ENCODE peak calls at places on chromosomes 7 and 10, in five cellular contexts. One of them, this sample, is unnamed. For H3K9me3, the result is how much of the 10 kb centered on the place peaks cover.

GRCh38 chr10:30639946-30640786 is 10.6 kb upstream of the LYZL2 start:
- DNase-seq in suprapubic skin: no peak
- DNase-seq in stomach: no peak
- DNase-seq in esophagus squamous epithelium: no peak
- DNase-seq in transverse colon: no peak
- DNase-seq in this sample: no peak

GRCh38 chr10:69633673-69634635 is 3.9 kb downstream of the FAM241B start:
- DNase-seq in suprapubic skin: peak
- DNase-seq in stomach: peak
- DNase-seq in esophagus squamous epithelium: no peak
- DNase-seq in transverse colon: no peak
- DNase-seq in this sample: peak

GRCh38 chr7:30503273-30504212 is 1.1 kb downstream of the GGCT start:
- DNase-seq in suprapubic skin: no peak
- DNase-seq in stomach: no peak
- DNase-seq in esophagus squamous epithelium: no peak
- DNase-seq in transverse colon: no peak
- DNase-seq in this sample: no peak

GRCh38 chr10:51685768-51686167 is 13.6 kb downstream of the CSTF2T start:
- DNase-seq in suprapubic skin: no peak
- DNase-seq in stomach: no peak
- DNase-seq in esophagus squamous epithelium: no peak
- DNase-seq in transverse colon: no peak
- DNase-seq in this sample: no peak

GRCh38 chr7:138663741-138664710 is 37.1 kb downstream of the SVOPL start:
- DNase-seq in suprapubic skin: no peak
- DNase-seq in stomach: no peak
- DNase-seq in esophagus squamous epithelium: no peak
- DNase-seq in transverse colon: peak
- DNase-seq in this sample: no peak

GRCh38 chr10:126904807-126905686 is at the start of gene DOCK1:
- DNase-seq in suprapubic skin: peak
- DNase-seq in stomach: peak
- DNase-seq in esophagus squamous epithelium: no peak
- DNase-seq in transverse colon: peak
- DNase-seq in this sample: peak

GRCh38 chr10:84360634-84361365 is 32.4 kb downstream of the CCSER2 start:
- DNase-seq in suprapubic skin: no peak
- DNase-seq in stomach: no peak
- DNase-seq in esophagus squamous epithelium: no peak
- DNase-seq in transverse colon: no peak
- DNase-seq in this sample: no peak

GRCh38 chr10:110212119-110213006 is 5.0 kb downstream of the MXI1 start:
- DNase-seq in suprapubic skin: no peak
- DNase-seq in stomach: peak
- DNase-seq in esophagus squamous epithelium: peak
- DNase-seq in transverse colon: peak
- DNase-seq in this sample: peak

GRCh38 chr10:90269699-90270098 is 568.3 kb downstream of the KIF20B start:
- DNase-seq in suprapubic skin: no peak
- DNase-seq in stomach: no peak
- DNase-seq in esophagus squamous epithelium: no peak
- DNase-seq in transverse colon: no peak
- DNase-seq in this sample: no peak

GRCh38 chr10:76160758-76161555 is 729.5 kb downstream of the LRMDA start:
- DNase-seq in suprapubic skin: no peak
- DNase-seq in stomach: no peak
- DNase-seq in esophagus squamous epithelium: no peak
- DNase-seq in transverse colon: no peak
- DNase-seq in this sample: no peak

GRCh38 chr7:69482676-69483075 is 115.6 kb upstream of the AUTS2 start:
- DNase-seq in suprapubic skin: no peak
- DNase-seq in stomach: no peak
- DNase-seq in esophagus squamous epithelium: no peak
- DNase-seq in transverse colon: no peak
- DNase-seq in this sample: no peak

GRCh38 chr10:110827872-110828271 is 43.9 kb upstream of the PDCD4 start:
- DNase-seq in suprapubic skin: no peak
- DNase-seq in stomach: no peak
- DNase-seq in esophagus squamous epithelium: no peak
- DNase-seq in transverse colon: no peak
- DNase-seq in this sample: no peak

GRCh38 chr7:113763226-113763625 is 155.6 kb downstream of the PPP1R3A start:
- DNase-seq in suprapubic skin: no peak
- DNase-seq in stomach: no peak
- DNase-seq in esophagus squamous epithelium: no peak
- DNase-seq in transverse colon: no peak
- DNase-seq in this sample: no peak

GRCh38 chr10:22321831-22322662 is 1.1 kb downstream of the BMI1 start:
- DNase-seq in suprapubic skin: peak
- DNase-seq in stomach: no peak
- DNase-seq in esophagus squamous epithelium: no peak
- DNase-seq in transverse colon: no peak
- DNase-seq in this sample: peak

GRCh38 chr7:99036531-99037175 is 107.3 kb downstream of the SMURF1 start:
- DNase-seq in suprapubic skin: no peak
- DNase-seq in stomach: no peak
- DNase-seq in esophagus squamous epithelium: no peak
- DNase-seq in transverse colon: no peak
- DNase-seq in this sample: no peak

GRCh38 chr10:25811141-25811685 is 122.8 kb upstream of the MYO3A start:
- DNase-seq in suprapubic skin: no peak
- DNase-seq in stomach: no peak
- DNase-seq in esophagus squamous epithelium: no peak
- DNase-seq in transverse colon: no peak
- DNase-seq in this sample: no peak

GRCh38 chr7:55794527-55794926 is 68.0 kb downstream of the SEPTIN14 start:
- DNase-seq in suprapubic skin: no peak
- DNase-seq in stomach: no peak
- DNase-seq in esophagus squamous epithelium: no peak
- DNase-seq in transverse colon: no peak
- DNase-seq in this sample: no peak

GRCh38 chr10:132541601-132542011 is 4.0 kb downstream of the INPP5A start:
- DNase-seq in suprapubic skin: peak
- DNase-seq in stomach: no peak
- DNase-seq in esophagus squamous epithelium: no peak
- DNase-seq in transverse colon: no peak
- DNase-seq in this sample: peak

GRCh38 chr10:48335788-48336187 is 29.3 kb downstream of the MAPK8 start:
- DNase-seq in suprapubic skin: no peak
- DNase-seq in stomach: no peak
- DNase-seq in esophagus squamous epithelium: no peak
- DNase-seq in transverse colon: no peak
- DNase-seq in this sample: no peak

GRCh38 chr10:131091682-131092081 is 219.8 kb downstream of the TCERG1L start:
- DNase-seq in suprapubic skin: no peak
- DNase-seq in stomach: no peak
- DNase-seq in esophagus squamous epithelium: no peak
- DNase-seq in transverse colon: no peak
- DNase-seq in this sample: peak

GRCh38 chr7:22633286-22633953 is 93.6 kb upstream of the IL6 start:
- DNase-seq in suprapubic skin: no peak
- DNase-seq in stomach: no peak
- DNase-seq in esophagus squamous epithelium: no peak
- DNase-seq in transverse colon: no peak
- DNase-seq in this sample: no peak

GRCh38 chr7:30179016-30179436 is 44.2 kb downstream of the MTURN start:
- DNase-seq in suprapubic skin: no peak
- DNase-seq in stomach: no peak
- DNase-seq in esophagus squamous epithelium: no peak
- DNase-seq in transverse colon: no peak
- DNase-seq in this sample: no peak

GRCh38 chr7:55546826-55547225 is 25.5 kb downstream of the VOPP1 start:
- DNase-seq in suprapubic skin: peak
- DNase-seq in stomach: peak
- DNase-seq in esophagus squamous epithelium: no peak
- DNase-seq in transverse colon: peak
- DNase-seq in this sample: no peak

GRCh38 chr10:14648042-14648765 is 126.5 kb downstream of the FAM107B start:
- DNase-seq in suprapubic skin: no peak
- DNase-seq in stomach: peak
- DNase-seq in esophagus squamous epithelium: peak
- DNase-seq in transverse colon: peak
- DNase-seq in this sample: peak

GRCh38 chr10:3123571-3124411 is 48.8 kb downstream of the PITRM1 start:
- DNase-seq in suprapubic skin: no peak
- DNase-seq in stomach: no peak
- DNase-seq in esophagus squamous epithelium: no peak
- DNase-seq in transverse colon: no peak
- DNase-seq in this sample: no peak

DNA sequence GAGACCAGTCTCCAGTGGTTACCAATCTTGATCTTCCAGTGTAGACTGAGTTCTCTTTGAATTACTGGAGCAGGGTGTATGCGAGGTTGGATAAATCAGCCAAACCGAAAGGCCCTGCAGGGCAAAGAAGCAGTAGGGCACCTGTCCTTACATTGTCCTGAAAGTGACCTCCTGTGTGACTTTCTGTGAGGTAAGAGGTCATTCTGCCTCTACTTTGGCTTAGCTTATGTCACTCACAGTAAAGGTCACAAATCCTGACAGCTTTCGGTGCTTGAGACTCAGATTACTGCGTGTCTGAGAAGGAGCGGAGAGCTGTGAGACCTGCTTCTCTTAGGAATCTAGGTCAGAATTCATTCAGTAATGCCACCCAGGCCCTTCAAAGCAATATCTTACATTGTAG is 252.7 kb upstream of the ETV1 start:
- DNase-seq in suprapubic skin: no peak
- DNase-seq in stomach: no peak
- DNase-seq in esophagus squamous epithelium: no peak
- DNase-seq in transverse colon: no peak
- DNase-seq in this sample: no peak
- H3K9me3 ChIP-seq in suprapubic skin: under half
- H3K9me3 ChIP-seq in stomach: under half
- H3K9me3 ChIP-seq in esophagus squamous epithelium: under half
- H3K9me3 ChIP-seq in transverse colon: under half
- H3K9me3 ChIP-seq in this sample: under half

GRCh38 chr10:29177266-29177832 is 111.5 kb upstream of the LYZL1 start:
- DNase-seq in suprapubic skin: no peak
- DNase-seq in stomach: no peak
- DNase-seq in esophagus squamous epithelium: no peak
- DNase-seq in transverse colon: no peak
- DNase-seq in this sample: no peak

GRCh38 chr10:29186221-29186620 is 102.6 kb upstream of the LYZL1 start:
- DNase-seq in suprapubic skin: no peak
- DNase-seq in stomach: no peak
- DNase-seq in esophagus squamous epithelium: no peak
- DNase-seq in transverse colon: no peak
- DNase-seq in this sample: no peak

GRCh38 chr10:29183304-29183918 is 105.5 kb upstream of the LYZL1 start:
- DNase-seq in suprapubic skin: no peak
- DNase-seq in stomach: no peak
- DNase-seq in esophagus squamous epithelium: no peak
- DNase-seq in transverse colon: no peak
- DNase-seq in this sample: no peak

GRCh38 chr10:29184601-29185000 is 104.3 kb upstream of the LYZL1 start:
- DNase-seq in suprapubic skin: no peak
- DNase-seq in stomach: no peak
- DNase-seq in esophagus squamous epithelium: no peak
- DNase-seq in transverse colon: no peak
- DNase-seq in this sample: no peak

DNA sequence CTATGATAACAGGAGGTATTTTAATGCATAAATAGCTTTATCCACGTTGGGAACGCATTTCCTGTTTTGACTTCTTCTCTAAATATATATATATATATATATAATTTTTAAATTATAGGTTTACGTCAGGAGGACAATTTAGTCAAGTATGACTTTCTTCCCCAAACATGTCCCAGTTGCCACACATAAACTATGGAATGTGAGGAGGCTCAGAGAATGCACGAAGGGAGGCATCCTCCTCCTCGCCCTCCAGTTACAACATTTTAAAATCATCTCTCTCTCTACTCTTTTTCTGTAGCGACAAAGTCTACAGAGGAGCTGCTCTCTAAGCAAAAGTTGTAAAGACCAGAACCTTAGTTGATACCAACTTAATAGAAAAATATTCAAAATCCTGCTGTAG is 106.9 kb upstream of the LYZL1 start:
- DNase-seq in suprapubic skin: no peak
- DNase-seq in stomach: no peak
- DNase-seq in esophagus squamous epithelium: no peak
- DNase-seq in transverse colon: no peak
- DNase-seq in this sample: no peak
- TF ChIP-seq POLR2A in suprapubic skin: no peak
- TF ChIP-seq POLR2A in stomach: no peak
- TF ChIP-seq POLR2A in esophagus squamous epithelium: no peak
- TF ChIP-seq POLR2A in transverse colon: no peak
- TF ChIP-seq POLR2A in this sample: no peak

DNA sequence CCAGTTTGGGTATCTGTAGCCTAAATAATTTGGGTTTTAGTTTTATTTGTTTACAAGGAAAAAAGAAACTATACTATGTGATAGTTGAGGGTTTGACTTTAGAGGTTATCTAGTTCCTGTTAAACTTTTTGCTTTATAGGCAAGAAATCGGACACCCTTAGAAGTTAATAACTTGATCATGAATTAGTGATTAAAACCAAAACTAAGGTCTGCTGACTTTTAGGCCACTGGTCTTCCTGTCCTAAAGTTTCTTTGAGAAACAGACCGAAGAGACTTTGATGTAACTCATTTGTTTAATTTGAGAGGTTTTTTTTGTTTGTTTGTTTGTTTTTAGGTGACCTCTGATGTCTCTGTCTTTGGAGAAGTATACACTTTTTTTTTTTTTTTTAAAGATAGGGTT is 59.7 kb downstream of the PHTF2 start:
- DNase-seq in suprapubic skin: no peak
- DNase-seq in stomach: no peak
- DNase-seq in esophagus squamous epithelium: no peak
- DNase-seq in transverse colon: no peak
- DNase-seq in this sample: no peak
- H3K27ac ChIP-seq in suprapubic skin: no peak
- H3K27ac ChIP-seq in stomach: no peak
- H3K27ac ChIP-seq in esophagus squamous epithelium: no peak
- H3K27ac ChIP-seq in transverse colon: no peak
- H3K27ac ChIP-seq in this sample: peak

DNA sequence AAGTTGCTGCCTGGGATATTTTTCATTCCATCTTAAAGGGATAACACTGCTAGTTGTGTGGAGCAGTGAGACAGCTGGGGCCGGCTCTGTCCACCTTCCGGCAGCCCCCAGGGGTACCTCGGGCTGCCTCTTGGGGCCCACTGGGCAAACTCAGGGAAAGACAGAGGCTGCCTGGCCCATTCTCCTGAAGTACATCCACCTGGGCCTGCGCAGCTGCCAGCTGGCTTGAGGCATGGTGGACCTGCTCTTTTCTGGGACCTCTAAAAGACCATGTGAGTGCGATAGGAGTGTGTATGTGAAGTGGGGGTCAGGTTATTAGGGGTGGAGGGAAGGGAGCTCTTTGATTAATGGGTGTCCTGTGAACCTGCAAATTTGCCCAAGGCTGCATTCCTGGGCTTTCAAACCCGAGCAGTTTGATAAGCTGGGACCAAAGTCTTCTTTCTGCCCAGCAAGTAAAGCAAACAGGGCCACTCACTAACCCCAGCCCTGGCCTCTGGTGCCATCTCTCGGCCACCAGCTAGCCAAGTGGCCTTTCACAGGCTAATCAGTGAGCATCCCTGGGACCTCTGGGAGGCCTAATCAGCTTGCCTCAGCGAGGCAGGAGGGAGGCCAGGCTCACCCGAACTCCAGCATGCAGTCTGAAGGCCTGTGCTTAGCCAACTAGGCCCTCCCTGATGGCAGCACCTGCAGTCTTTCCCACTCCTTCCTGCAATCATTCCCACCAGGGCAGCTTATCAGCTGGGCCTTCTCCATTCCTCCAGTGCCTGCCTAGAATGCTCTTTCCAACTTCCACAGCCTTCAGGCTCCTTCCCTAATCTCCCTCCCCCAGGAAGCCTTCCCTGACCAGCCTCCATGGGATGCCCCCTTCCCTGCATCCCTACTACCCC is 954.7 kb upstream of the ZNF722 start:
- DNase-seq in suprapubic skin: no peak
- DNase-seq in stomach: no peak
- DNase-seq in esophagus squamous epithelium: no peak
- DNase-seq in transverse colon: no peak
- DNase-seq in this sample: no peak
- H3K9me3 ChIP-seq in suprapubic skin: under half
- H3K9me3 ChIP-seq in stomach: under half
- H3K9me3 ChIP-seq in esophagus squamous epithelium: half or more
- H3K9me3 ChIP-seq in transverse colon: under half
- H3K9me3 ChIP-seq in this sample: under half